ENCODE peak calls at places on chromosomes 1 and 21, in four cellular contexts. W is stimulated activated CD8-positive, alpha-beta memory T cell treated with anti-CD3 and anti-CD28 coated beads, Interleukin-15, amount 100 ng/mL, for 24 hours; T is Calu3; R is ACHN. N is an unnamed sample.

GRCh38 chr1:81071072-81071858 is 729.5 kb upstream of the ADGRL2 start:
- DNase-seq in T (no peak), R (no peak), W (no peak), N (no peak)

GRCh38 chr1:37342736-37343135 is 131.6 kb upstream of the ZC3H12A start:
- DNase-seq in T (no peak), R (no peak), W (no peak), N (no peak)

GRCh38 chr21:38486221-38486620 is 12.1 kb downstream of the ERG start:
- DNase-seq in W (no peak), T (no peak), R (no peak), N (no peak)

GRCh38 chr1:11227106-11228077 is 35.0 kb downstream of the MTOR start:
- DNase-seq in W (no peak), T (no peak), R (no peak), N (peak; percentile 24)

GRCh38 chr1:11857164-11857853 is 1.4 kb downstream of the NPPB start:
- DNase-seq in R (no peak), T (no peak), W (no peak), N (no peak)

GRCh38 chr1:100627018-100627716 is 89.2 kb downstream of the GPR88 start:
- DNase-seq in R (no peak), W (no peak), T (no peak), N (no peak)

GRCh38 chr1:153655333-153655732 is 3.2 kb upstream of the SNAPIN start:
- DNase-seq in W (no peak), R (no peak), T (no peak), N (no peak)

GRCh38 chr1:16019580-16020277 is 1.9 kb upstream of the HSPB7 start:
- DNase-seq in R (no peak), W (no peak), T (no peak), N (no peak)

GRCh38 chr1:28329395-28330153 is 734 bp downstream of the MED18 start:
- DNase-seq in W (peak; percentile 15), R (peak; percentile 25), T (peak; percentile 30), N (no peak)

GRCh38 chr21:42370894-42371654 is 4.7 kb upstream of the TFF1 start:
- DNase-seq in T (no peak), W (no peak), R (no peak), N (no peak)

GRCh38 chr1:19325958-19326747 is 14.0 kb downstream of the SLC66A1 start:
- DNase-seq in W (no peak), T (no peak), R (no peak), N (no peak)

GRCh38 chr1:11990303-11991032 is 10.2 kb downstream of the MFN2 start:
- DNase-seq in W (no peak), R (no peak), T (peak; percentile 71), N (no peak)

GRCh38 chr1:234326493-234327366 is 46.5 kb upstream of the COA6 start:
- DNase-seq in T (peak; percentile 79), R (peak; percentile 60), W (peak; percentile 29), N (no peak)

GRCh38 chr1:5865774-5866173 is 126.5 kb downstream of the NPHP4 start:
- DNase-seq in W (no peak), R (no peak), T (no peak), N (no peak)

GRCh38 chr1:15849775-15850449 is 2.4 kb downstream of the SPEN start:
- DNase-seq in R (peak; percentile 71), T (peak; percentile 41), W (no peak), N (no peak)

GRCh38 chr1:243970077-243970476 is 81.0 kb upstream of the ZBTB18 start:
- DNase-seq in T (no peak), R (no peak), W (no peak), N (no peak)

GRCh38 chr1:20590313-20590777 is 1.4 kb downstream of the CDA start:
- DNase-seq in R (no peak), W (no peak), T (no peak), N (no peak)

GRCh38 chr1:88946845-88947244 is 45.6 kb downstream of the KYAT3 start:
- DNase-seq in R (no peak), W (no peak), T (no peak), N (no peak)

GRCh38 chr1:172122381-172122780 is 281.1 kb downstream of the DNM3 start:
- DNase-seq in T (no peak), W (no peak), R (no peak), N (no peak)

GRCh38 chr21:41778974-41779600 is 12.2 kb upstream of the RIPK4 start:
- DNase-seq in R (no peak), W (no peak), T (no peak), N (no peak)

GRCh38 chr1:3219005-3219724 is 150.2 kb downstream of the PRDM16 start:
- DNase-seq in W (no peak), R (no peak), T (peak; percentile 27), N (no peak)

GRCh38 chr1:70497152-70497551 is 86.1 kb downstream of the CTH start:
- DNase-seq in T (no peak), W (no peak), R (no peak), N (no peak)

GRCh38 chr21:25934771-25935224 is 200.0 kb downstream of the GABPA start:
- DNase-seq in W (no peak), R (peak; percentile 64), T (peak; percentile 61), N (no peak)

GRCh38 chr1:22749503-22749902 is 38.9 kb downstream of the EPHB2 start:
- DNase-seq in T (no peak), W (no peak), R (no peak), N (no peak)

GRCh38 chr1:54390655-54391054 is 15.5 kb downstream of the SSBP3 start:
- DNase-seq in R (no peak), T (no peak), W (no peak), N (no peak)

GRCh38 chr1:214670098-214670497 is 67.1 kb downstream of the CENPF start:
- DNase-seq in W (no peak), T (no peak), R (no peak), N (no peak)

GRCh38 chr1:223077434-223077833 is 65.6 kb downstream of the TLR5 start:
- DNase-seq in T (no peak), W (no peak), R (no peak), N (no peak)

GRCh38 chr1:222616535-222616934 is 1.4 kb upstream of the MIA3 start:
- DNase-seq in W (no peak), R (peak; percentile 10), T (no peak), N (no peak)

GRCh38 chr1:228434674-228435073 is 18.0 kb upstream of the TRIM17 start:
- DNase-seq in R (no peak), W (no peak), T (no peak), N (no peak)

GRCh38 chr1:226438007-226438406 is 30.1 kb upstream of the PARP1 start:
- DNase-seq in T (no peak), W (no peak), R (peak; percentile 41), N (no peak)

GRCh38 chr1:203704120-203704519 is 60.9 kb upstream of the LAX1 start:
- DNase-seq in W (no peak), R (no peak), T (no peak), N (no peak)

GRCh38 chr1:55156093-55156492 is 59.1 kb downstream of the USP24 start:
- DNase-seq in W (no peak), R (no peak), T (no peak), N (no peak)

N was measured in GM12864.